ENCODE peak calls at places on chromosomes 1 and 21, in nine cellular contexts. V, R, T, X, D, G, J, H and B are unnamed samples.
A peak's percentile ranks its signal among the peaks of the same experiment; 100 is the strongest.

GRCh38 chr1:162380061-162380846 is 1.3 kb upstream of the C1orf226 start:
- DNase-seq in V (peak; percentile 57), R (peak; percentile 23), T (no peak), X (no peak), D (no peak), G (no peak), J (peak; percentile 60), H (no peak), B (no peak)

GRCh38 chr1:19430121-19431068 is 54.9 kb downstream of the CAPZB start:
- DNase-seq in V (peak; percentile 90), R (peak; percentile 79), T (no peak), X (no peak), D (no peak), G (peak; percentile 59), J (no peak), H (no peak), B (no peak)

GRCh38 chr1:187691439-187691838 is 862.7 kb downstream of the PLA2G4A start:
- DNase-seq in V (peak; percentile 80), R (peak; percentile 99), T (no peak), X (no peak), D (no peak), G (peak; percentile 95), J (no peak), H (no peak), B (no peak)

GRCh38 chr1:5966543-5967205 is 25.6 kb downstream of the NPHP4 start:
- DNase-seq in V (peak; percentile 8), R (no peak), T (no peak), X (no peak), D (no peak), G (no peak), J (no peak), H (no peak), B (no peak)

GRCh38 chr1:36443297-36443696 is 7.0 kb downstream of the OSCP1 start:
- DNase-seq in V (no peak), R (no peak), T (no peak), X (no peak), D (no peak), G (no peak), J (no peak), H (no peak), B (no peak)

GRCh38 chr21:15275615-15276228 is 210.9 kb upstream of the NRIP1 start:
- DNase-seq in V (no peak), R (peak; percentile 21), T (no peak), X (no peak), D (no peak), G (peak; percentile 29), J (no peak), H (no peak), B (no peak)

GRCh38 chr21:21101911-21102310 is 103.7 kb downstream of the NCAM2 start:
- DNase-seq in V (no peak), R (peak; percentile 77), T (peak; percentile 61), X (no peak), D (no peak), G (no peak), J (no peak), H (no peak), B (peak; percentile 64)

GRCh38 chr1:205042911-205043806 is at the start of gene CNTN2:
- DNase-seq in V (no peak), R (no peak), T (peak; percentile 39), X (no peak), D (no peak), G (no peak), J (no peak), H (no peak), B (no peak)

GRCh38 chr1:39391741-39392679 is 99.4 kb upstream of the BMP8A start:
- DNase-seq in V (peak; percentile 89), R (peak; percentile 94), T (peak; percentile 52), X (no peak), D (no peak), G (peak; percentile 82), J (no peak), H (peak; percentile 40), B (no peak)

GRCh38 chr1:219039755-219040154 is 133.9 kb upstream of the LYPLAL1 start:
- DNase-seq in V (no peak), R (no peak), T (no peak), X (no peak), D (no peak), G (no peak), J (no peak), H (no peak), B (no peak)

GRCh38 chr1:151072224-151072623 is 1.7 kb downstream of the GABPB2 start:
- DNase-seq in V (no peak), R (no peak), T (no peak), X (no peak), D (no peak), G (no peak), J (no peak), H (no peak), B (no peak)
- TF ChIP-seq CTCF in V (no peak), R (no peak), T (no peak), X (no peak), D (no peak), G (no peak), J (no peak), H (no peak), B (peak; percentile 11)

DNA sequence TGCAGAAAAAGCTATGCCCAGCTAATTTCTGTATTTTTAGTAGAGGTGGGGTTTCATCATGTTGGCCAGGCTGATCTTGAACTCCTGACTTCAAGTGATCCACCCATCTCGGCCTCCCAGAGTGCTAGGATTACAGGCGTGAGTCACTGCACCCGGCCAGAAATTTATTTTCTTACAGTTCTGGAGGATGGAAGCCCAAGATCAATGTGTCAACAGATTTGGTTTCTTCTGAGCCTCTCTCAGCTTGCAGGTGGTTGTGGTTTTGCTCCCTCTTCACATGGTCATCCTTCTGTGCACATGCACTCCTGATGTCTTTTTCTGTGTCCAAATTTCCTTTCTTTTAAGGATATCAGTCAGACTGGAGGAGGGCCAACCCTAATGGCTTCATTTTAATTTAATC is 35.6 kb downstream of the SHCBP1L start:
- DNase-seq in V (no peak), R (peak; percentile 16), T (no peak), X (no peak), D (no peak), G (no peak), J (no peak), H (no peak), B (no peak)
- H3K36me3 ChIP-seq in V (no peaks in the 10 kb centered on the region), R (no peaks in the 10 kb centered on the region), T (no peaks in the 10 kb centered on the region), X (no peaks in the 10 kb centered on the region), D (no peaks in the 10 kb centered on the region), G (no peaks in the 10 kb centered on the region), J (no peaks in the 10 kb centered on the region), H (no peaks in the 10 kb centered on the region), B (no peaks in the 10 kb centered on the region)

GRCh38 chr1:186623547-186623946 is 56.7 kb downstream of the PTGS2 start:
- DNase-seq in V (no peak), R (no peak), T (no peak), X (no peak), D (no peak), G (no peak), J (no peak), H (no peak), B (no peak)

GRCh38 chr1:186615332-186615731 is 64.9 kb downstream of the PTGS2 start:
- DNase-seq in V (no peak), R (no peak), T (no peak), X (no peak), D (no peak), G (no peak), J (no peak), H (no peak), B (no peak)

GRCh38 chr1:186620951-186621350 is 59.3 kb downstream of the PTGS2 start:
- DNase-seq in V (peak; percentile 87), R (peak; percentile 98), T (no peak), X (no peak), D (no peak), G (peak; percentile 92), J (no peak), H (no peak), B (no peak)

GRCh38 chr1:186620526-186620925 is 59.7 kb downstream of the PTGS2 start:
- DNase-seq in V (no peak), R (no peak), T (no peak), X (no peak), D (no peak), G (no peak), J (no peak), H (no peak), B (no peak)

GRCh38 chr1:186617860-186618780 is 62.1 kb downstream of the PTGS2 start:
- DNase-seq in V (peak; percentile 54), R (peak; percentile 30), T (no peak), X (peak; percentile 2), D (no peak), G (peak; percentile 79), J (no peak), H (peak; percentile 13), B (no peak)
- TF ChIP-seq CTCF in V (peak; percentile 23), R (no peak), T (peak; percentile 7), X (no peak), D (no peak), G (no peak), J (no peak), H (peak; percentile 6), B (no peak)

GRCh38 chr1:165679282-165680036 is 18.9 kb downstream of the ALDH9A1 start:
- DNase-seq in V (no peak), R (no peak), T (no peak), X (no peak), D (no peak), G (no peak), J (no peak), H (no peak), B (no peak)
- H3K36me3 ChIP-seq in V (peaks cover 52% of the 10 kb centered on the region), R (peaks cover 12% of the 10 kb centered on the region), T (peaks cover 31% of the 10 kb centered on the region), X (peaks cover 21% of the 10 kb centered on the region), D (peaks cover 17% of the 10 kb centered on the region), G (peaks cover 7% of the 10 kb centered on the region), J (peaks cover 38% of the 10 kb centered on the region), H (no peaks in the 10 kb centered on the region), B (peaks cover 78% of the 10 kb centered on the region)

DNA sequence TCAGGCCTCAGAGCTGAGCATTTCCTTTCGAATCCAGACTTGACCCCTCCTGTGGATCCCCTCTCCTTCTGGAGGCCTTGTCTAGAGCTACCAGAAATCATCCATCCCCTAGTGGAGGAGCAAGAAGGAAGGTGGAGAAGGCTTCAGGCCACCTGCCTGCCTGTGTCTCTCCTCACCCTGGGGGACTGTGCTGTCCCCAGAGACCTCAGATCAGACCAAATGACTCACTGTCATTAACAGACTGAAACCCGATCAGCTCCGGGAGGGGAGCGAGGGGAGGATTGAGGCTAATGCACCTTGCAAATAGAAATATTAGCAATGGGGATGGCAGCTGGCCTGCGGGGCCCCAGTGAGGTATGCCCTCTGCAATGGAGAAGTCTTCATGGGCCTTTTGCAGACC is 2.1 kb downstream of the MYBPH start:
- DNase-seq in V (peak; percentile 3), R (no peak), T (no peak), X (no peak), D (no peak), G (no peak), J (peak; percentile 9), H (no peak), B (peak; percentile 100)
- TF ChIP-seq CTCF in V (no peak), R (no peak), T (no peak), X (no peak), D (no peak), G (no peak), J (no peak), H (no peak), B (peak; percentile 58)

DNA sequence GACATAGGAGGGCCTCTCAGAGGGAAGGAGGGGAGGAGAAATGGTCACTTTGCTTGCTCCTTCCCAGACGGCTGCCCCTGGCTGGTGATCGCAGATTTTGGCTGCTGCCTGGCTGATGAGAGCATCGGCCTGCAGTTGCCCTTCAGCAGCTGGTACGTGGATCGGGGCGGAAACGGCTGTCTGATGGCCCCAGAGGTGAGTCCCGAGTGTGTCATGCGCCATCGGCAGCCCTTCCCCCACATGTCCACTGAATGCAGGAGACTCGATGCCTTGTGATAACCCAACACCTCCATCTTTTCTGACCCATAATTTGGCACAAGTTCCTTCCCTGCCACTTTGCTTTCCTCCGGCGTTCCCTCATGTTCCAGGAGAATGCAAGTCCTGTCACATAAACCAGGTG is 12.7 kb downstream of the DDOST start:
- DNase-seq in V (no peak), R (no peak), T (no peak), X (no peak), D (no peak), G (no peak), J (no peak), H (no peak), B (no peak)
- H3K36me3 ChIP-seq in V (peaks cover 72% of the 10 kb centered on the region), R (peaks cover 24% of the 10 kb centered on the region), T (peaks cover 45% of the 10 kb centered on the region), X (peaks cover 48% of the 10 kb centered on the region), D (peaks cover 53% of the 10 kb centered on the region), G (peaks cover 30% of the 10 kb centered on the region), J (peaks cover 52% of the 10 kb centered on the region), H (peaks cover 6% of the 10 kb centered on the region), B (peaks cover 50% of the 10 kb centered on the region)